ENCODE peak calls at places on chromosome 3, in five cellular contexts. One of them, this sample, is unnamed.

GRCh38 chr3:162525052-162525451 is 1028.4 kb downstream of the OTOL1 start:
- DNase-seq in heart right ventricle: peak
- DNase-seq in DND-41: no peak
- DNase-seq in PC-9: no peak
- DNase-seq in PC-3: no peak
- DNase-seq in this sample: no peak

GRCh38 chr3:38726751-38727150 is 77.3 kb upstream of the SCN5A start:
- DNase-seq in heart right ventricle: no peak
- DNase-seq in DND-41: no peak
- DNase-seq in PC-9: no peak
- DNase-seq in PC-3: no peak
- DNase-seq in this sample: no peak

GRCh38 chr3:135991621-135992020 is 26.1 kb downstream of the PPP2R3A start:
- DNase-seq in heart right ventricle: no peak
- DNase-seq in DND-41: no peak
- DNase-seq in PC-9: no peak
- DNase-seq in PC-3: no peak
- DNase-seq in this sample: no peak

GRCh38 chr3:119359476-119359998 is 65.4 kb downstream of the ARHGAP31 start:
- DNase-seq in heart right ventricle: no peak
- DNase-seq in DND-41: no peak
- DNase-seq in PC-9: no peak
- DNase-seq in PC-3: no peak
- DNase-seq in this sample: no peak

GRCh38 chr3:108134555-108134880 is 43.7 kb upstream of the CD47 start:
- DNase-seq in heart right ventricle: no peak
- DNase-seq in DND-41: no peak
- DNase-seq in PC-9: no peak
- DNase-seq in PC-3: no peak
- DNase-seq in this sample: no peak

GRCh38 chr3:52244061-52244628 is 1.4 kb upstream of the PPM1M start:
- DNase-seq in heart right ventricle: peak
- DNase-seq in DND-41: no peak
- DNase-seq in PC-9: peak
- DNase-seq in PC-3: peak
- DNase-seq in this sample: no peak

GRCh38 chr3:2024037-2024436 is 74.6 kb upstream of the CNTN4 start:
- DNase-seq in heart right ventricle: no peak
- DNase-seq in DND-41: no peak
- DNase-seq in PC-9: no peak
- DNase-seq in PC-3: no peak
- DNase-seq in this sample: no peak

GRCh38 chr3:87228316-87228715 is 1.2 kb downstream of the CHMP2B start:
- DNase-seq in heart right ventricle: no peak
- DNase-seq in DND-41: no peak
- DNase-seq in PC-9: no peak
- DNase-seq in PC-3: peak
- DNase-seq in this sample: no peak

GRCh38 chr3:101950985-101951733 is 101.8 kb downstream of the NFKBIZ start:
- DNase-seq in heart right ventricle: no peak
- DNase-seq in DND-41: no peak
- DNase-seq in PC-9: peak
- DNase-seq in PC-3: peak
- DNase-seq in this sample: no peak

GRCh38 chr3:192187485-192188051 is 539.8 kb downstream of the FGF12 start:
- DNase-seq in heart right ventricle: no peak
- DNase-seq in DND-41: no peak
- DNase-seq in PC-9: no peak
- DNase-seq in PC-3: no peak
- DNase-seq in this sample: no peak

GRCh38 chr3:73509812-73510211 is 114.9 kb downstream of the PDZRN3 start:
- DNase-seq in heart right ventricle: no peak
- DNase-seq in DND-41: no peak
- DNase-seq in PC-9: no peak
- DNase-seq in PC-3: no peak
- DNase-seq in this sample: no peak

GRCh38 chr3:182238141-182238540 is 526.4 kb downstream of the SOX2 start:
- DNase-seq in heart right ventricle: peak
- DNase-seq in DND-41: no peak
- DNase-seq in PC-9: no peak
- DNase-seq in PC-3: no peak
- DNase-seq in this sample: no peak

GRCh38 chr3:30502742-30503073 is 103.7 kb upstream of the TGFBR2 start:
- DNase-seq in heart right ventricle: no peak
- DNase-seq in DND-41: no peak
- DNase-seq in PC-9: no peak
- DNase-seq in PC-3: peak
- DNase-seq in this sample: no peak

GRCh38 chr3:51718547-51719412 is 11.9 kb downstream of the GRM2 start:
- DNase-seq in heart right ventricle: peak
- DNase-seq in DND-41: peak
- DNase-seq in PC-9: peak
- DNase-seq in PC-3: peak
- DNase-seq in this sample: peak

GRCh38 chr3:33425456-33425855 is 14.7 kb downstream of the UBP1 start:
- DNase-seq in heart right ventricle: no peak
- DNase-seq in DND-41: no peak
- DNase-seq in PC-9: no peak
- DNase-seq in PC-3: no peak
- DNase-seq in this sample: no peak

GRCh38 chr3:8239718-8240698 is 261.6 kb upstream of the LMCD1 start:
- DNase-seq in heart right ventricle: no peak
- DNase-seq in DND-41: peak
- DNase-seq in PC-9: peak
- DNase-seq in PC-3: peak
- DNase-seq in this sample: peak

GRCh38 chr3:62718011-62718410 is 157.2 kb downstream of the CADPS start:
- DNase-seq in heart right ventricle: no peak
- DNase-seq in DND-41: no peak
- DNase-seq in PC-9: no peak
- DNase-seq in PC-3: no peak
- DNase-seq in this sample: no peak

GRCh38 chr3:185645596-185646381 is 59.7 kb downstream of the SENP2 start:
- DNase-seq in heart right ventricle: no peak
- DNase-seq in DND-41: no peak
- DNase-seq in PC-9: no peak
- DNase-seq in PC-3: no peak
- DNase-seq in this sample: no peak

GRCh38 chr3:76753599-76753998 is 286.3 kb upstream of the ROBO2 start:
- DNase-seq in heart right ventricle: no peak
- DNase-seq in DND-41: no peak
- DNase-seq in PC-9: no peak
- DNase-seq in PC-3: no peak
- DNase-seq in this sample: no peak

GRCh38 chr3:74351213-74351612 is 263.2 kb downstream of the CNTN3 start:
- DNase-seq in heart right ventricle: no peak
- DNase-seq in DND-41: no peak
- DNase-seq in PC-9: no peak
- DNase-seq in PC-3: no peak
- DNase-seq in this sample: no peak

GRCh38 chr3:20511863-20512262 is 325.9 kb upstream of the SGO1 start:
- DNase-seq in heart right ventricle: peak
- DNase-seq in DND-41: no peak
- DNase-seq in PC-9: no peak
- DNase-seq in PC-3: peak
- DNase-seq in this sample: peak

GRCh38 chr3:87491843-87492242 is 215.5 kb upstream of the POU1F1 start:
- DNase-seq in heart right ventricle: no peak
- DNase-seq in DND-41: no peak
- DNase-seq in PC-9: no peak
- DNase-seq in PC-3: peak
- DNase-seq in this sample: no peak

GRCh38 chr3:138842483-138843188 is 7.9 kb upstream of the PIK3CB start:
- DNase-seq in heart right ventricle: no peak
- DNase-seq in DND-41: no peak
- DNase-seq in PC-9: no peak
- DNase-seq in PC-3: no peak
- DNase-seq in this sample: no peak

GRCh38 chr3:11769704-11770103 is 77.0 kb downstream of the TAMM41 start:
- DNase-seq in heart right ventricle: no peak
- DNase-seq in DND-41: no peak
- DNase-seq in PC-9: no peak
- DNase-seq in PC-3: no peak
- DNase-seq in this sample: no peak
- H3K4me3 ChIP-seq in heart right ventricle: no peak
- H3K4me3 ChIP-seq in DND-41: no peak
- H3K4me3 ChIP-seq in PC-9: peak
- H3K4me3 ChIP-seq in PC-3: no peak
- H3K4me3 ChIP-seq in this sample: no peak

GRCh38 chr3:134448664-134449063 is 37.1 kb downstream of the ANAPC13 start:
- DNase-seq in heart right ventricle: no peak
- DNase-seq in DND-41: no peak
- DNase-seq in PC-9: no peak
- DNase-seq in PC-3: no peak
- DNase-seq in this sample: no peak

GRCh38 chr3:134446800-134447199 is 39.0 kb downstream of the ANAPC13 start:
- DNase-seq in heart right ventricle: no peak
- DNase-seq in DND-41: no peak
- DNase-seq in PC-9: no peak
- DNase-seq in PC-3: peak
- DNase-seq in this sample: no peak

GRCh38 chr3:134447371-134447770 is 38.4 kb downstream of the ANAPC13 start:
- DNase-seq in heart right ventricle: no peak
- DNase-seq in DND-41: no peak
- DNase-seq in PC-9: no peak
- DNase-seq in PC-3: no peak
- DNase-seq in this sample: no peak

GRCh38 chr3:134449951-134450350 is 35.8 kb downstream of the ANAPC13 start:
- DNase-seq in heart right ventricle: no peak
- DNase-seq in DND-41: no peak
- DNase-seq in PC-9: no peak
- DNase-seq in PC-3: no peak
- DNase-seq in this sample: no peak

DNA sequence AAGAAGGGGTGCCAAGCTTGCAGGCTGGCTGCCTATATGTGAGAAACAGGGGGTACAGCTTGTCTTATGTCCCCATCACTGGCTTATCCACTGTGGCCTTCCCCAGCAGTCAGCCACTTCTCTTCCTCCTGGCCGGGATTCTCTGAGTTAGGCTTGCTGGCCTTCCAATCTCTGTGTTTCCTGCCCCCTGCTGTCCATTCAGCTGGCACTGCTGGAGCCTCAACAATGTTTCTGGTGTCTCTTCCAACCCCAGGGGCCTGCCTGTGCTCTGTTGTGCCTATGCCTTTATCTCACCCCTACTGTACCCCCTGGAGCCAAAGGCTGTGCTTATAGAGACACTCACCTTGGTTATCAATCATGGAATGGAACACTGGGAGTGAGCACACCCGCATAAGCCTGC is 36.5 kb downstream of the ANAPC13 start:
- DNase-seq in heart right ventricle: no peak
- DNase-seq in DND-41: no peak
- DNase-seq in PC-9: peak
- DNase-seq in PC-3: peak
- DNase-seq in this sample: no peak
- TF ChIP-seq CTCF in heart right ventricle: no peak
- TF ChIP-seq CTCF in DND-41: peak
- TF ChIP-seq CTCF in PC-9: peak
- TF ChIP-seq CTCF in PC-3: peak
- TF ChIP-seq CTCF in this sample: peak

DNA sequence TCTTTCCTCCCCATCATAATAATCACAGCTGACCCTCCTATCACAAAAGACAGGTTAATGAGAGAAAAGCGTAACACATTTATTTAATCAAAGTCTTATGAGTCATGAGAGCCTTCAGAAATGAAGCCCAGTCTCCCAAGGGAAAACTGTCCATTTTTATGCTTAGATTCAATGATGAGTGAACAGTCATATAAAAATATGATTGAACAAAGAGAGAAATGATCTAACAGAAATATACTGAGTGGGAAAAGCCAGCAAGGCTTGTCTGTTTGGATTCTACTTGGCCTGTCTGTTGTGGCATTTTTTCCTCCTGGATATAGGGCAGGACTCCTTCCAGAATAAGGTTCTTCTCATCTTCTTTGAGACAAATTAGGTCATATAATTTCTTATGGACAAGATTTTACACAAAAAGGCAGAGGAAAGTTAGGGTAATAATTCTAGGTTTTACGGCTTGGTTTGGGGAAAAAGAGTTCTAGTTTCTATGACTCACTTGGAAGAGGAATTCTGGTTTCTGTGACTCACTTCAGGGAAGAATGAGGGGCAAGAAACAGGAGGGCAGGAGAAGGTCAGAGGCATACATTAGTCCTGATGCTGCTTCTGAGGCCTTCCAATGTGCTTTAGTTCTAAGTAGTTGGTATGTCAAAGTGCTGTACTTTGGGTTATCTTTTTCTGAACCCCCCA is 534.2 kb downstream of the ZIC1 start:
- DNase-seq in heart right ventricle: no peak
- DNase-seq in DND-41: no peak
- DNase-seq in PC-9: peak
- DNase-seq in PC-3: peak
- DNase-seq in this sample: no peak
- H3K27ac ChIP-seq in heart right ventricle: no peak
- H3K27ac ChIP-seq in DND-41: no peak
- H3K27ac ChIP-seq in PC-9: peak
- H3K27ac ChIP-seq in PC-3: peak
- H3K27ac ChIP-seq in this sample: no peak

GRCh38 chr3:152380048-152380447 is 111.3 kb downstream of the MBNL1 start:
- DNase-seq in heart right ventricle: no peak
- DNase-seq in DND-41: no peak
- DNase-seq in PC-9: no peak
- DNase-seq in PC-3: no peak
- DNase-seq in this sample: no peak

GRCh38 chr3:152379415-152380042 is 110.8 kb downstream of the MBNL1 start:
- DNase-seq in heart right ventricle: no peak
- DNase-seq in DND-41: no peak
- DNase-seq in PC-9: no peak
- DNase-seq in PC-3: no peak
- DNase-seq in this sample: no peak

GRCh38 chr3:152383136-152383606 is 114.4 kb downstream of the MBNL1 start:
- DNase-seq in heart right ventricle: no peak
- DNase-seq in DND-41: no peak
- DNase-seq in PC-9: no peak
- DNase-seq in PC-3: no peak
- DNase-seq in this sample: no peak

GRCh38 chr3:152382312-152383135 is 113.8 kb downstream of the MBNL1 start:
- DNase-seq in heart right ventricle: no peak
- DNase-seq in DND-41: no peak
- DNase-seq in PC-9: no peak
- DNase-seq in PC-3: no peak
- DNase-seq in this sample: no peak

DNA sequence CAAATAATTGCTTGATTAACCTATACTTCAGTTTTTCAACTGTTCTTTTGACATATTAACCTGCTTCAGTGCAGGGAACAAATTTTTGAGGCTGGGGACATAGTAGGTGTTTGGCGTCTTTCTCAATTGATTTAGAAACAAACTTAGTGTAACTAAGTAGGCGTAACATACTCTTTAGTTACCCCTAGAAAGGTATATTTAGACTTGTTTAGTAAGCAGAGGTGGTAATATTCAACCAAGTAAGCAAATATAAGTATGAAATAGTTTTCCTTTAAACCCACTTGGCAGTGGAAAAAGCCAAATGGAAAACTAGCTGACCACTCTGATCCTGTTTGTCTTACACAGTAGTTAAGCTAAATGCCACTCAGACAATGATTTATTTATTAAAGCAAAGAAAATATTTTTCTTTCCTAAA is 113.2 kb downstream of the MBNL1 start:
- DNase-seq in heart right ventricle: no peak
- DNase-seq in DND-41: no peak
- DNase-seq in PC-9: no peak
- DNase-seq in PC-3: no peak
- DNase-seq in this sample: no peak
- H3K4me3 ChIP-seq in heart right ventricle: peak
- H3K4me3 ChIP-seq in DND-41: no peak
- H3K4me3 ChIP-seq in PC-9: no peak
- H3K4me3 ChIP-seq in PC-3: no peak
- H3K4me3 ChIP-seq in this sample: no peak